ENCODE peak calls at places on chromosomes 1 and 21, in five cellular contexts. One of them, this sample, is unnamed.

GRCh38 chr1:212467843-212468482 is 35.2 kb downstream of the NENF start:
- DNase-seq in uterus: no peak
- DNase-seq in cardiac muscle cell: no peak
- DNase-seq in Calu3: peak
- DNase-seq in WTC11: no peak
- DNase-seq in this sample: no peak

GRCh38 chr1:206691604-206692003 is 6.9 kb downstream of the MAPKAPK2 start:
- DNase-seq in Calu3: no peak
- DNase-seq in WTC11: no peak
- DNase-seq in cardiac muscle cell: peak
- DNase-seq in uterus: no peak
- DNase-seq in this sample: no peak

GRCh38 chr1:196007763-196008162 is 600.5 kb downstream of the KCNT2 start:
- DNase-seq in Calu3: no peak
- DNase-seq in cardiac muscle cell: no peak
- DNase-seq in uterus: no peak
- DNase-seq in WTC11: no peak
- DNase-seq in this sample: no peak

GRCh38 chr1:169824153-169824552 is 29.4 kb upstream of the METTL18 start:
- DNase-seq in cardiac muscle cell: no peak
- DNase-seq in WTC11: no peak
- DNase-seq in Calu3: no peak
- DNase-seq in uterus: no peak
- DNase-seq in this sample: no peak

GRCh38 chr1:164673584-164674214 is 114.7 kb downstream of the PBX1 start:
- DNase-seq in cardiac muscle cell: no peak
- DNase-seq in WTC11: peak
- DNase-seq in Calu3: no peak
- DNase-seq in uterus: no peak
- DNase-seq in this sample: no peak

GRCh38 chr1:111323231-111323630 is 32.6 kb downstream of the CHIA start:
- DNase-seq in cardiac muscle cell: no peak
- DNase-seq in Calu3: no peak
- DNase-seq in WTC11: no peak
- DNase-seq in uterus: no peak
- DNase-seq in this sample: no peak

GRCh38 chr1:162220009-162220539 is 150.6 kb downstream of the NOS1AP start:
- DNase-seq in Calu3: no peak
- DNase-seq in WTC11: no peak
- DNase-seq in uterus: no peak
- DNase-seq in cardiac muscle cell: no peak
- DNase-seq in this sample: no peak

GRCh38 chr1:33468559-33468958 is 3.9 kb upstream of the ZSCAN20 start:
- DNase-seq in Calu3: no peak
- DNase-seq in uterus: no peak
- DNase-seq in WTC11: no peak
- DNase-seq in cardiac muscle cell: no peak
- DNase-seq in this sample: no peak

GRCh38 chr1:15178571-15179484 is 25.3 kb downstream of the TMEM51 start:
- DNase-seq in Calu3: peak
- DNase-seq in WTC11: no peak
- DNase-seq in cardiac muscle cell: no peak
- DNase-seq in uterus: no peak
- DNase-seq in this sample: no peak

GRCh38 chr1:100543640-100544039 is 5.7 kb downstream of the GPR88 start:
- DNase-seq in Calu3: peak
- DNase-seq in WTC11: peak
- DNase-seq in cardiac muscle cell: no peak
- DNase-seq in uterus: no peak
- DNase-seq in this sample: no peak

GRCh38 chr1:231776006-231776707 is 149.6 kb downstream of the DISC1 start:
- DNase-seq in uterus: no peak
- DNase-seq in Calu3: no peak
- DNase-seq in cardiac muscle cell: no peak
- DNase-seq in WTC11: no peak
- DNase-seq in this sample: no peak

GRCh38 chr1:43444827-43445225 is 8.9 kb downstream of the HYI start:
- DNase-seq in uterus: peak
- DNase-seq in Calu3: no peak
- DNase-seq in WTC11: no peak
- DNase-seq in cardiac muscle cell: peak
- DNase-seq in this sample: no peak

GRCh38 chr1:86419277-86419903 is 4.6 kb upstream of the CLCA2 start:
- DNase-seq in cardiac muscle cell: peak
- DNase-seq in uterus: no peak
- DNase-seq in WTC11: peak
- DNase-seq in Calu3: peak
- DNase-seq in this sample: no peak

GRCh38 chr1:240352769-240353168 is 259.2 kb downstream of the GREM2 start:
- DNase-seq in Calu3: no peak
- DNase-seq in cardiac muscle cell: no peak
- DNase-seq in uterus: no peak
- DNase-seq in WTC11: no peak
- DNase-seq in this sample: no peak

GRCh38 chr1:68111804-68112436 is 61.5 kb upstream of the DIRAS3 start:
- DNase-seq in uterus: peak
- DNase-seq in cardiac muscle cell: peak
- DNase-seq in WTC11: peak
- DNase-seq in Calu3: peak
- DNase-seq in this sample: no peak

GRCh38 chr21:35314896-35315582 is 265.9 kb upstream of the RUNX1 start:
- DNase-seq in cardiac muscle cell: no peak
- DNase-seq in WTC11: no peak
- DNase-seq in uterus: no peak
- DNase-seq in Calu3: no peak
- DNase-seq in this sample: no peak

GRCh38 chr1:6170742-6171201 is 9.3 kb downstream of the CHD5 start:
- DNase-seq in Calu3: no peak
- DNase-seq in WTC11: no peak
- DNase-seq in uterus: no peak
- DNase-seq in cardiac muscle cell: no peak
- DNase-seq in this sample: no peak

GRCh38 chr1:168893359-168893791 is 164.4 kb upstream of the DPT start:
- DNase-seq in Calu3: no peak
- DNase-seq in cardiac muscle cell: no peak
- DNase-seq in WTC11: no peak
- DNase-seq in uterus: peak
- DNase-seq in this sample: no peak

GRCh38 chr21:32456497-32456918 is 44.0 kb downstream of the EVA1C start:
- DNase-seq in cardiac muscle cell: peak
- DNase-seq in WTC11: no peak
- DNase-seq in Calu3: no peak
- DNase-seq in uterus: peak
- DNase-seq in this sample: no peak

DNA sequence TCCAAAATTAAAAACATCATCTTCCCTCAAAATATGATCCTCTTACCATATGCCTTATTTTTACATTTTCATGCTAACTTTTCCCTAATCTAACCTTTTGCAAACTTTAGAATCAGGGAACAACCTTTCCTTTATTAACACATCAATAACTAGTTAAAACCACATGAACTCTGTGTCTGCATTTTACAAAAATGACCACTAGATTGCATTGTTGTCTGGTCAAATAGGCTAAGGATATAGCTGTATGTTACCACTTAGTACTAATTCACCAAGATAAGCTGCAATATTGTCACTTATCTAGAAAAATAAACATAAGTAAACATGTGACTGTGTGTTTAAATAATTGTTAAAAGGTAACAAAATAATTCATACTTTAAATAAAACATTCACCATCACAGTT is 82.3 kb downstream of the DENND1B start:
- DNase-seq in uterus: no peak
- DNase-seq in Calu3: no peak
- DNase-seq in WTC11: no peak
- DNase-seq in cardiac muscle cell: no peak
- DNase-seq in this sample: no peak
- TF ChIP-seq CTCF in uterus: no peak
- TF ChIP-seq CTCF in Calu3: peak
- TF ChIP-seq CTCF in WTC11: no peak
- TF ChIP-seq CTCF in cardiac muscle cell: peak
- TF ChIP-seq CTCF in this sample: peak

GRCh38 chr21:45847870-45848269 is 133.7 kb upstream of the COL6A1 start:
- DNase-seq in WTC11: no peak
- DNase-seq in cardiac muscle cell: no peak
- DNase-seq in Calu3: no peak
- DNase-seq in uterus: no peak
- DNase-seq in this sample: no peak
- TF ChIP-seq CTCF in WTC11: no peak
- TF ChIP-seq CTCF in cardiac muscle cell: no peak
- TF ChIP-seq CTCF in Calu3: no peak
- TF ChIP-seq CTCF in uterus: no peak
- TF ChIP-seq CTCF in this sample: no peak

DNA sequence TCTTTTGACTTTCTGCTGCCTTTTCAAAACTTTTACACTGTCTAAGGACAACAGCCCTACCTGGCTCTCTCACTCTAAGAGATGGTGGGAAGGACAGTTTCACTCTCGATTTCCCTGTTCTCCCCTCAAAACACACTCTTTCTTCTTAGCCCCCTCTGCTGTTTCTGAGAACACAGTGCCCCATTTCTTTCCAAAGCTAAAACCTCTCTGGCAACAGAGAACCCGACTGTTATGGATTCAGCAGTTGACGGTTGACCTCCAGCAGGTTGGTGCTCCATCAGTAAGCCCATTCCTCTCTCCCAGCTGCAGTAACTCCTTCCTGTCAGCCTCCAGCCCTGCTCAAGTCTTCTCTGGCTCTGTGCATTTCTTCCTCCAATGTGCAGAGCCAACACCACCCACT is 88.2 kb upstream of the ABCD3 start:
- DNase-seq in WTC11: no peak
- DNase-seq in cardiac muscle cell: no peak
- DNase-seq in Calu3: peak
- DNase-seq in uterus: no peak
- DNase-seq in this sample: no peak
- TF ChIP-seq CTCF in WTC11: no peak
- TF ChIP-seq CTCF in cardiac muscle cell: peak
- TF ChIP-seq CTCF in Calu3: no peak
- TF ChIP-seq CTCF in uterus: peak
- TF ChIP-seq CTCF in this sample: peak

DNA sequence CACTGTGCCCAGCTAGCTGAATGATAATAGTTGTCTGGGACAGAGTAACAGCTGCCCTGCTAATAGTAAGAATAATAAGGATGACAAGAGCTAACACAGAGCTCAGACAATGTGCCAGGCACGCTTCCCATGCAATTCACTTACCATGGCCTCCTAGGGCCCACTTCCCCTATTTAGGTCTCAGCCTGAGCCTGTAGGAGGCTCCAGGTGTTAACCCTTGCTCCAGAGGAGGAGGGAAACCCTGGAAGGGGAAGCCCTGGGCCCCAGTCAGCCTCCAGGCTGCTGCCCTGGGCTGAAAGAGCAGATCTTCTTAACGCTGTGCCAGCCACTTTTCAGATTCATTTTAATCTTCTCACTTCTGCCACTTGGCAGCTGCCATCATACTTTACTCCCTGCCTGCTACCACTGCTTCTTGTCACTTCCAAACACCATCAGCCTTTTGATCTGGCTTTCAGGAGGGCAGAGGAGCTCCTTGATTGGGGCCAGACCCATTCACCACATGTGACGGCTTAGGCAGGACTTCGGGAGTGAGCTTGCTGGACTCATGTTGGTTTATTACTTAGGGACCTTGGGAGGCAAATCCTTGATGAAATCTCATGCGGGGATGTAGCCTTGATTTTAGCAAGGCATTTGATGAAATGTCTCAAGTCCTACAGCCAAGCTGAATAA is 66.7 kb upstream of the PARP1 start:
- DNase-seq in cardiac muscle cell: no peak
- DNase-seq in WTC11: peak
- DNase-seq in uterus: no peak
- DNase-seq in Calu3: no peak
- DNase-seq in this sample: no peak
- TF ChIP-seq CTCF in cardiac muscle cell: no peak
- TF ChIP-seq CTCF in WTC11: no peak
- TF ChIP-seq CTCF in uterus: no peak
- TF ChIP-seq CTCF in Calu3: no peak
- TF ChIP-seq CTCF in this sample: no peak

GRCh38 chr1:220685879-220686278 is 4.3 kb upstream of the C1orf115 start:
- DNase-seq in cardiac muscle cell: no peak
- DNase-seq in uterus: no peak
- DNase-seq in WTC11: no peak
- DNase-seq in Calu3: peak
- DNase-seq in this sample: no peak
- TF ChIP-seq CTCF in cardiac muscle cell: no peak
- TF ChIP-seq CTCF in uterus: no peak
- TF ChIP-seq CTCF in WTC11: no peak
- TF ChIP-seq CTCF in Calu3: no peak
- TF ChIP-seq CTCF in this sample: peak

DNA sequence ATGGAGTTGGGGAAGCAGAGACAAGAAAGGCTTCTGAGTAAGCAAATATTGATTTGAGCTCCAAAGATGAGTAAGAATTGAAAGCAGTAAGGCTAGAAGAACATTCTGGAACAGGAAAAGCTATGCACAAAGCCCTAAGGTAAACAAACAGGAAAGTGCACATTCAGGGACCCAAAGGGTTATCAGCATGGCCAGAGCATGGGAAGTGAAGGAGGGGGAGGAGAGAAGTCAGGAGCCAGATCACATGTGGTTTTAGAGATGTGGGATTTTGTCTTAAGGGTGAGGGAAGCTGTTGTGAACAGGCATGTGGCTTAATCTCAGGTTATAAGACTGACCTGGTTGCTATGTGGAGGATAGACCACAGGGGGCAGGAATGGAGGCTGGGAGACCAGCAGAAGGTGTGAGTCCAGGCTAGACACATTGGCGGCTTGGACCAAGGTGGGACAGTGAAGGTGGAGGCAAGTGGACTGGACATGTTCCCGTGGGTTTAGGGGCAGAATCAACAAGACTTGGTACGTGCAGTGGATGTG is 7.5 kb downstream of the CSF1 start:
- DNase-seq in WTC11: no peak
- DNase-seq in Calu3: no peak
- DNase-seq in uterus: no peak
- DNase-seq in cardiac muscle cell: no peak
- DNase-seq in this sample: no peak
- TF ChIP-seq CTCF in WTC11: no peak
- TF ChIP-seq CTCF in Calu3: no peak
- TF ChIP-seq CTCF in uterus: no peak
- TF ChIP-seq CTCF in cardiac muscle cell: peak
- TF ChIP-seq CTCF in this sample: peak

This sample was measured in progenitor cell of endocrine pancreas.